ENCODE peak calls at places on chromosome 13, in ten cellular contexts. K is ELF-1; F is stimulated activated CD4-positive, alpha-beta T cell treated with anti-CD3 and anti-CD28 coated beads, Interleukin-2, amount 100 ng/mL, for 48 hours; W is stromal cell of bone marrow; Z is body of pancreas; I is germinal center; T is NCI-H1105 treated with DMSO at 0.1 percent for 48 hours; L is activated T-cell treated with anti-CD3 and anti-CD28 coated beads, Interleukin-2, amount 50 U/mL, for 72 hours; Q is kidney; B is EL. C is an unnamed sample.

GRCh38 chr13:72170571-72170970 is 303.6 kb upstream of the DACH1 start:
- DNase-seq in F (no peak), B (no peak), I (no peak), Z (no peak), W (no peak), L (no peak), T (no peak), Q (no peak), K (no peak), C (no peak)

GRCh38 chr13:99977334-99977911 is 4.2 kb upstream of the ZIC2 start:
- DNase-seq in B (no peak), K (no peak), Q (no peak), L (no peak), T (no peak), Z (no peak), F (no peak), I (no peak), W (no peak), C (no peak)

GRCh38 chr13:36954542-36954941 is 34.5 kb upstream of the SMAD9 start:
- DNase-seq in I (no peak), W (no peak), Q (no peak), L (no peak), Z (no peak), K (no peak), T (no peak), F (no peak), B (no peak), C (no peak)

GRCh38 chr13:86856996-86857395 is 814.2 kb upstream of the SLITRK5 start:
- DNase-seq in L (no peak), F (no peak), K (peak; percentile 69), T (no peak), I (no peak), Z (no peak), W (no peak), Q (no peak), B (no peak), C (no peak)

GRCh38 chr13:63497601-63498000 is 2082.0 kb upstream of the PCDH20 start:
- DNase-seq in Q (no peak), F (no peak), T (no peak), K (no peak), W (peak; percentile 31), L (no peak), I (no peak), B (no peak), Z (no peak), C (no peak)

GRCh38 chr13:49248433-49249002 is 793 bp downstream of the CDADC1 start:
- DNase-seq in K (no peak), T (no peak), Z (no peak), I (peak; percentile 22), B (no peak), F (no peak), L (no peak), Q (no peak), W (peak; percentile 21), C (no peak)

GRCh38 chr13:70339738-70340137 is 231.5 kb upstream of the KLHL1 start:
- DNase-seq in Z (peak; percentile 54), B (no peak), L (no peak), K (peak; percentile 56), W (no peak), I (no peak), F (no peak), Q (no peak), T (peak; percentile 19), C (peak; percentile 4)

GRCh38 chr13:42028113-42028799 is 20.2 kb upstream of the DGKH start:
- DNase-seq in Q (no peak), W (no peak), Z (peak; percentile 16), K (peak; percentile 9), B (no peak), F (no peak), T (no peak), I (no peak), L (no peak), C (no peak)

GRCh38 chr13:113298001-113298945 is 1.2 kb downstream of the LAMP1 start:
- DNase-seq in B (no peak), W (no peak), T (no peak), I (no peak), L (no peak), F (no peak), Q (no peak), K (no peak), Z (no peak), C (no peak)

GRCh38 chr13:78610381-78610883 is 7.1 kb upstream of the POU4F1 start:
- DNase-seq in L (no peak), W (no peak), K (no peak), F (no peak), Z (no peak), I (no peak), T (peak; percentile 69), B (no peak), Q (no peak), C (no peak)

GRCh38 chr13:97356592-97356991 is 77.4 kb upstream of the RAP2A start:
- DNase-seq in F (no peak), W (no peak), Z (no peak), Q (no peak), L (no peak), I (no peak), K (no peak), B (no peak), T (no peak), C (no peak)

C was measured in Panc1.